ENCODE peak calls at places on chromosomes 6 and 20, in ten cellular contexts. E is GM03348; U is fibroblast of lung; G is RWPE1; Q is M059J; S is fibroblast of mammary gland; W is CD8-positive, alpha-beta memory T cell; H is esophagus squamous epithelium; Y is HCT116; P is HEK293T. J is an unnamed sample.

GRCh38 chr20:46022411-46023147 is 6.4 kb upstream of the SLC12A5 start:
- DNase-seq in E (peak; percentile 68), U (no peak), G (peak; percentile 65), Q (peak; percentile 51), S (peak; percentile 28), W (peak; percentile 62), H (no peak), Y (no peak), P (peak; percentile 48), J (no peak)

GRCh38 chr6:90044833-90045337 is 150.6 kb downstream of the GJA10 start:
- DNase-seq in E (peak; percentile 23), U (peak; percentile 95), G (no peak), Q (peak; percentile 77), S (peak; percentile 74), W (no peak), H (no peak), Y (no peak), P (no peak), J (no peak)

GRCh38 chr20:48190757-48191156 is 405.5 kb upstream of the SULF2 start:
- DNase-seq in E (no peak), U (no peak), G (no peak), Q (no peak), S (no peak), W (no peak), H (no peak), Y (no peak), P (no peak), J (no peak)

GRCh38 chr6:164252952-164253351 is 838.4 kb downstream of the QKI start:
- DNase-seq in E (no peak), U (peak; percentile 3), G (no peak), Q (no peak), S (peak; percentile 15), W (no peak), H (no peak), Y (no peak), P (no peak), J (no peak)

GRCh38 chr6:142300758-142301251 is 1.0 kb upstream of the ADGRG6 start:
- DNase-seq in E (peak; percentile 13), U (peak; percentile 82), G (peak; percentile 81), Q (peak; percentile 60), S (peak; percentile 38), W (no peak), H (no peak), Y (peak; percentile 55), P (peak; percentile 15), J (no peak)

GRCh38 chr20:63370623-63371176 is 9.6 kb upstream of the CHRNA4 start:
- DNase-seq in E (no peak), U (no peak), G (no peak), Q (no peak), S (no peak), W (no peak), H (no peak), Y (no peak), P (no peak), J (no peak)

GRCh38 chr6:44779130-44779826 is 391.8 kb downstream of the CDC5L start:
- DNase-seq in E (no peak), U (no peak), G (no peak), Q (no peak), S (no peak), W (no peak), H (no peak), Y (no peak), P (no peak), J (no peak)

GRCh38 chr6:2817778-2818443 is 23.8 kb downstream of the SERPINB1 start:
- DNase-seq in E (peak; percentile 51), U (peak; percentile 72), G (peak; percentile 70), Q (peak; percentile 63), S (peak; percentile 32), W (no peak), H (no peak), Y (no peak), P (no peak), J (no peak)

GRCh38 chr6:12923644-12924235 is 207.2 kb downstream of the PHACTR1 start:
- DNase-seq in E (no peak), U (no peak), G (no peak), Q (peak; percentile 17), S (no peak), W (no peak), H (no peak), Y (no peak), P (no peak), J (no peak)

GRCh38 chr6:126721581-126722145 is 381.7 kb downstream of the CENPW start:
- DNase-seq in E (peak; percentile 73), U (peak; percentile 96), G (peak; percentile 59), Q (peak; percentile 85), S (peak; percentile 96), W (no peak), H (no peak), Y (peak; percentile 49), P (no peak), J (no peak)

GRCh38 chr6:158894192-158894591 is 75.0 kb upstream of the EZR start:
- DNase-seq in E (peak; percentile 82), U (peak; percentile 92), G (peak; percentile 70), Q (peak; percentile 88), S (peak; percentile 56), W (no peak), H (no peak), Y (peak; percentile 86), P (peak; percentile 32), J (no peak)

J was measured in sigmoid colon.